ENCODE peak calls at places on chromosomes 7 and 10, in five cellular contexts. K is glomerular endothelial cell, X is G401, J is choroid plexus epithelial cell, P is AG04450. L is an unnamed sample.
A peak's percentile ranks its signal among the peaks of the same experiment; 100 is the strongest.

GRCh38 chr10:97708976-97709745 is 4.4 kb upstream of the MARVELD1 start:
- DNase-seq in X (peak; percentile 65), P (peak; percentile 67), J (peak; percentile 94), K (no peak), L (peak; percentile 64)

GRCh38 chr7:51376420-51377092 is 59.9 kb upstream of the COBL start:
- DNase-seq in X (no peak), P (no peak), K (no peak), J (no peak), L (no peak)

GRCh38 chr7:28144266-28144665 is 36.3 kb downstream of the JAZF1 start:
- DNase-seq in J (no peak), K (no peak), X (peak; percentile 33), P (no peak), L (peak; percentile 88)

GRCh38 chr7:2355079-2356008 is 717 bp downstream of the EIF3B start:
- DNase-seq in J (no peak), X (no peak), K (no peak), P (no peak), L (no peak)

GRCh38 chr7:100801833-100802568 is 25.3 kb downstream of the EPHB4 start:
- DNase-seq in J (peak; percentile 49), X (no peak), P (peak; percentile 49), K (no peak), L (no peak)

GRCh38 chr10:47094636-47095035 is 183.4 kb downstream of the PTPN20 start:
- DNase-seq in P (no peak), X (no peak), J (no peak), K (no peak), L (no peak)

GRCh38 chr7:139181404-139181803 is 49.6 kb upstream of the UBN2 start:
- DNase-seq in X (no peak), K (no peak), P (no peak), J (no peak), L (no peak)

GRCh38 chr10:9634466-9634865 is 1383.2 kb upstream of the CELF2 start:
- DNase-seq in J (peak; percentile 82), K (no peak), X (no peak), P (peak; percentile 67), L (no peak)

GRCh38 chr10:3096149-3096548 is 28.8 kb downstream of the PFKP start:
- DNase-seq in K (no peak), P (no peak), X (no peak), J (no peak), L (no peak)

GRCh38 chr7:28211006-28211405 is 30.4 kb upstream of the JAZF1 start:
- DNase-seq in X (no peak), P (no peak), J (no peak), K (no peak), L (no peak)

GRCh38 chr7:112211348-112211907 is 4.9 kb downstream of the ZNF277 start:
- DNase-seq in J (peak; percentile 71), X (no peak), K (no peak), P (no peak), L (no peak)

GRCh38 chr10:70715853-70716795 is 43.8 kb downstream of the ADAMTS14 start:
- DNase-seq in J (peak; percentile 50), P (peak; percentile 8), K (no peak), X (no peak), L (no peak)

GRCh38 chr10:97056003-97056630 is 129.6 kb downstream of the SLIT1 start:
- DNase-seq in X (no peak), J (no peak), P (no peak), K (no peak), L (no peak)

GRCh38 chr10:115171392-115171960 is 78.3 kb downstream of the ATRNL1 start:
- DNase-seq in P (no peak), K (no peak), X (peak; percentile 7), J (peak; percentile 19), L (peak; percentile 10)

GRCh38 chr7:111492234-111492633 is 70.1 kb downstream of the IMMP2L start:
- DNase-seq in P (no peak), X (no peak), J (no peak), K (no peak), L (no peak)

GRCh38 chr10:85284778-85285397 is 956.5 kb downstream of the CCSER2 start:
- DNase-seq in J (no peak), P (no peak), X (no peak), K (no peak), L (no peak)

GRCh38 chr7:126361183-126361582 is 891.6 kb downstream of the GRM8 start:
- DNase-seq in K (no peak), X (no peak), P (no peak), J (no peak), L (no peak)

GRCh38 chr10:61786728-61787127 is 114.8 kb upstream of the ARID5B start:
- DNase-seq in P (no peak), K (no peak), X (no peak), J (peak; percentile 90), L (peak; percentile 3)

GRCh38 chr10:102375250-102375649 is 20.3 kb upstream of the NFKB2 start:
- DNase-seq in P (no peak), K (no peak), X (no peak), J (no peak), L (no peak)

GRCh38 chr10:62514079-62514693 is 140.0 kb downstream of the ZNF365 start:
- DNase-seq in K (no peak), J (no peak), P (no peak), X (no peak), L (no peak)

L was measured in pons.